ENCODE peak calls at places on chromosomes 2 and 18, in four cellular contexts. L is mesenchymal stem cell, W is H1, O is H9. M is an unnamed sample.

GRCh38 chr2:62014102-62014501 is 108.6 kb downstream of the COMMD1 start:
- DNase-seq in W (no peak), O (no peak), L (peak), M (peak)

GRCh38 chr2:126970583-126970982 is 71.9 kb downstream of the TEX51 start:
- DNase-seq in L (no peak), O (peak), W (peak), M (no peak)

GRCh38 chr2:153557211-153557610 is 78.6 kb upstream of the RPRM start:
- DNase-seq in O (no peak), W (no peak), L (no peak), M (no peak)

GRCh38 chr2:235952714-235953113 is 215.5 kb downstream of the GBX2 start:
- DNase-seq in W (no peak), L (no peak), O (no peak), M (no peak)

GRCh38 chr2:164785447-164785846 is 56.2 kb downstream of the COBLL1 start:
- DNase-seq in W (no peak), L (peak), O (no peak), M (no peak)

GRCh38 chr18:67194886-67195285 is 321.6 kb downstream of the DSEL start:
- DNase-seq in W (no peak), O (peak), L (no peak), M (no peak)

GRCh38 chr2:10257500-10258147 is 45.1 kb upstream of the HPCAL1 start:
- DNase-seq in O (no peak), W (no peak), L (no peak), M (no peak)

GRCh38 chr2:20617892-20618467 is 32.9 kb downstream of the HS1BP3 start:
- DNase-seq in O (no peak), L (peak), W (no peak), M (peak)

GRCh38 chr2:223203971-223204370 is 152.0 kb downstream of the KCNE4 start:
- DNase-seq in O (no peak), W (no peak), L (peak), M (peak)

GRCh38 chr2:54672587-54673456 is 50.6 kb upstream of the EML6 start:
- DNase-seq in W (peak), L (no peak), O (no peak), M (no peak)
- H4K91ac ChIP-seq in W (no peak), L (no peak), O (no peak), M (peak)

GRCh38 chr2:186559370-186559769 is 30.5 kb upstream of the ITGAV start:
- DNase-seq in L (no peak), O (no peak), W (no peak), M (no peak)

GRCh38 chr2:186560254-186560653 is 29.6 kb upstream of the ITGAV start:
- DNase-seq in O (no peak), W (no peak), L (no peak), M (no peak)

GRCh38 chr2:186562209-186562578 is 27.7 kb upstream of the ITGAV start:
- DNase-seq in O (no peak), W (no peak), L (no peak), M (no peak)

GRCh38 chr2:186559848-186560247 is 30.0 kb upstream of the ITGAV start:
- DNase-seq in W (no peak), L (no peak), O (no peak), M (no peak)

DNA sequence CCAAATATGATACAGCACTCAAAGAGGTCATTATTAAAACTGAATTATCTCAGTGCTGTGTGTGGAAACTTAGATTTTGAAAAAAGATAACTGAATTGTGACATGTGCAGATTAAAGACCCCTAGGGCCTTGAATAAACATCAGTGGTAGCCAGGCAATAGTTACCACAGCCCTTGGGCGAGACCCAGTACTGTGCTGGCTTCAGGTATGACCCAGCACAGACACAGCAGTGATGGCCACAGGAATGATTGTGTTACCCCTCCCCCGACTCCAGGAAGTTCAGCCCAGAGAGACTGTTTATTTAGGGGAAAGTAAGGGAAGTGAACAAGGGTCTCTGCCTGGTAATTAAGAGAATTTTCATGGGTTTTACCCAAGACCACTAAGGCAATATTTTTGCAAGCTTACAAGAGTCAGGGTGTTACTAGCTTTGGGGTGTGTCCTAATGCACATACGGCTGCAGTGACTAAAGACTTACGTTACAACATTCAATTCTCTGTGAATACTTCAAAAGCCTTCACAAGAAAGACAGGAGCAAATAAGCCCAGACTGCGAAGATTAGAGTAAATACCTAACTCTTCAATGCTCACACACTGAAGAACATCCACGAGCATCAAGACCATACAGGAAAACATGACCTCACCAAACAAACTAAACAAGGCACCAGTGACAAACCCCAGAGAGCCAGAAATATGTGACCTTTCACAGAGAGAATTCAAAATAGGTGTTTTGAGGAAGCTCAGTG is 28.2 kb upstream of the ITGAV start:
- DNase-seq in L (peak), O (no peak), W (no peak), M (no peak)
- H4K91ac ChIP-seq in L (no peak), O (no peak), W (no peak), M (no peak)

GRCh38 chr2:25309402-25309801 is 32.3 kb downstream of the DNMT3A start:
- DNase-seq in L (peak), W (peak), O (peak), M (peak)
- H4K91ac ChIP-seq in L (no peak), W (no peak), O (no peak), M (no peak)

GRCh38 chr2:152247337-152247695 is 71.8 kb upstream of the STAM2 start:
- DNase-seq in O (no peak), W (no peak), L (no peak), M (peak)

GRCh38 chr2:152246686-152247336 is 71.2 kb upstream of the STAM2 start:
- DNase-seq in O (no peak), W (no peak), L (no peak), M (no peak)

GRCh38 chr2:152243723-152244122 is 68.2 kb upstream of the STAM2 start:
- DNase-seq in L (no peak), O (no peak), W (no peak), M (no peak)

GRCh38 chr2:152244241-152244640 is 68.7 kb upstream of the STAM2 start:
- DNase-seq in L (no peak), O (no peak), W (no peak), M (no peak)

DNA sequence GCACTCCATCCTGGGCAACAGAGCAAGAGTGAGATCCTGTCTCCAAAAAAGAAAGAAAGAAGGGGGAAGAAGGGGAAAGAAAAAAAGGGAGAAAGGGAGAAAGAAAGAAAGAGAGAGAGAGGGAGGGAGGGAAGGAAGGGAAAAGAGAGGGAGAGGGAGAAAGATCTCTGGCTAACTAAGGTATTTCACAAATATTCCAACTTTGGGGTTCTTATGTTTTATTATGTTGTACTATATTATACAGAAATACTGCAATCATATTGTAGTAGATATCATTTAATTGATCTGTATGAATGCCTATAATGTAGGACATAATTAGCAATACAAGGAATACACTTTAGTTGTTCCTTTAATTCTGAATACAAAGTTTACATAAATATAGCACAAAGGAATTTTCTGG is 70.1 kb upstream of the STAM2 start:
- DNase-seq in O (no peak), L (no peak), W (no peak), M (no peak)
- H4K91ac ChIP-seq in O (no peak), L (no peak), W (no peak), M (no peak)

GRCh38 chr2:237870126-237870525 is 10.7 kb downstream of the RAMP1 start:
- DNase-seq in L (no peak), O (no peak), W (no peak), M (no peak)

GRCh38 chr2:237868631-237869356 is 9.4 kb downstream of the RAMP1 start:
- DNase-seq in O (no peak), L (no peak), W (no peak), M (peak)

GRCh38 chr2:237867465-237867864 is 8.0 kb downstream of the RAMP1 start:
- DNase-seq in L (no peak), W (no peak), O (no peak), M (no peak)

GRCh38 chr2:237870754-237871651 is 11.6 kb downstream of the RAMP1 start:
- DNase-seq in W (peak), O (no peak), L (no peak), M (no peak)

GRCh38 chr2:237869357-237870102 is 10.1 kb downstream of the RAMP1 start:
- DNase-seq in O (no peak), L (no peak), W (peak), M (no peak)
- H4K91ac ChIP-seq in O (no peak), L (no peak), W (no peak), M (no peak)

GRCh38 chr2:23670245-23670592 is 256.7 kb downstream of the ATAD2B start:
- DNase-seq in O (no peak), L (no peak), W (no peak), M (no peak)
- H4K91ac ChIP-seq in O (no peak), L (no peak), W (no peak), M (no peak)

GRCh38 chr18:33594799-33595198 is 16.8 kb downstream of the ASXL3 start:
- DNase-seq in W (no peak), O (no peak), L (peak), M (peak)
- H4K91ac ChIP-seq in W (no peak), O (no peak), L (no peak), M (no peak)

GRCh38 chr2:238130111-238130695 is 8.3 kb upstream of the KLHL30 start:
- DNase-seq in L (no peak), W (no peak), O (no peak), M (no peak)

GRCh38 chr2:238129166-238130010 is 9.1 kb upstream of the KLHL30 start:
- DNase-seq in O (no peak), W (no peak), L (no peak), M (no peak)

GRCh38 chr2:238127165-238128060 is 11.1 kb upstream of the KLHL30 start:
- DNase-seq in O (no peak), L (peak), W (no peak), M (peak)

GRCh38 chr2:238126775-238127164 is 11.7 kb upstream of the KLHL30 start:
- DNase-seq in W (no peak), O (no peak), L (no peak), M (no peak)

DNA sequence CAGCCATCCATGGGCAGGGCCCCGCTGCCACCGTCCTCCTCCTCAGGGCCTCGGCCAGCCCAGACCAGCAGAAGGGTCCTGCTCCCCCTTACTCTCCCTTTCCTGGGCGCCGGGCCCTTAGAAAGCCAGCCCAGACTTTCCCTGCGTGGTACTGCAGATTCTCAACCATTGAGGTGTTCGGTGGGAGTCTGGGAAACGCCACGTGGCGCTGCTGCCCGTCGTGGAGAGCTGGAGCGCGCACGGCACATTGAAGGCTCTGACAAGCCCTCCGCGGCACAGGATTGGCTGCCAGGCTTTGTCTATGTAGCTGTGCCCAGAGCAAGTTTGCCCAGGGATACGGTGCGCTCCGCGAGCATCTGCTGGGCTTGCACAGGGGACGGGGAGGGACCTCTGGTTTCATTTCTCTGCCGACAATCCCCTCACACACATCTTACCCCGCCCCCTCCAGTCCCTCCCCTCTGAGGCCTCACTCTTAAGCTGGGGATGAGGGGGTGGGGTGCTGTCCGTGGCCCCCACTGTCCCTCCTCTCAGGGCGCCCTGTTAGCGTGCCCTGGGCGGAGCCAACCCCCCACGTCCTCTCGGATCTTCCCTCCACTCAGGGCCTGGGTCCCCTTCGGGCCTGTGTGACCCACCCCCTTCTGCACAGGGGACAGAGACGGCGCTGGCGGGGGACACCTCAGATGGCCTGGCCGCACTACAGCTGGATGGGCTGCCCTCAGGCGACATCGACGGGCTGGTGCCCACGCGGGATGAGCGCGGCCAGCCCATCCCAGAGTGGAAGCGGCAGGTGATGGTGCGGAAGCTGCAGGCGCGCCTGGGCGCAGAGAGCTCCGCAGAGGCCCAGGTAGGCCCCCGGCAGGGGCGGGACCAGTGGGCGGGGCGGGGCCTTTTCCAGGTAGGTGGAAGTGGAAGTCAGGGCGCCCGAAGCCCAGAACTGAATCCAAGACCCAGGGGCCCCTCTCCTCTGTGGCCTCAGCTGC is 10.1 kb upstream of the KLHL30 start:
- DNase-seq in W (peak), O (peak), L (no peak), M (no peak)
- H4K91ac ChIP-seq in W (peak), O (no peak), L (no peak), M (no peak)